ENCODE peak calls at places on chromosomes 13 and 19, in nine cellular contexts. S, D, G, F, B, P, Z, R and H are unnamed samples.

GRCh38 chr13:33111414-33112110 is 95.3 kb downstream of the KL start:
- DNase-seq in F (no peak), D (no peak), B (no peak), Z (peak), R (no peak), S (no peak), P (no peak), G (peak), H (no peak)

GRCh38 chr19:50759886-50760285 is 10.4 kb upstream of the GPR32 start:
- DNase-seq in R (no peak), B (no peak), G (no peak), F (no peak), S (peak), D (no peak), P (no peak), Z (no peak), H (no peak)

GRCh38 chr13:39602614-39603366 is at the start of gene LHFPL6:
- DNase-seq in S (peak), R (peak), B (peak), G (peak), D (peak), P (peak), F (peak), Z (no peak), H (no peak)

GRCh38 chr19:49676136-49676689 is 858 bp upstream of the PRMT1 start:
- DNase-seq in Z (peak), G (peak), B (no peak), D (no peak), P (peak), S (peak), F (peak), R (no peak), H (no peak)

GRCh38 chr13:46968450-46968849 is 71.6 kb upstream of the HTR2A start:
- DNase-seq in D (no peak), Z (no peak), S (no peak), P (no peak), R (no peak), B (no peak), F (no peak), G (no peak), H (no peak)

GRCh38 chr13:74301200-74302063 is 167.2 kb upstream of the KLF12 start:
- DNase-seq in F (no peak), S (no peak), Z (no peak), P (no peak), B (no peak), R (no peak), D (no peak), G (peak), H (no peak)

GRCh38 chr13:104525467-104525866 is 1459.2 kb upstream of the SLC10A2 start:
- DNase-seq in D (no peak), Z (no peak), P (no peak), G (no peak), R (no peak), S (no peak), F (no peak), B (no peak), H (no peak)

GRCh38 chr19:41328157-41328817 is 18.3 kb downstream of the CCDC97 start:
- DNase-seq in D (no peak), B (no peak), S (no peak), P (peak), R (no peak), Z (no peak), F (no peak), G (peak), H (no peak)

GRCh38 chr19:41334793-41335192 is 18.9 kb downstream of the TGFB1 start:
- DNase-seq in D (no peak), G (no peak), B (no peak), R (no peak), Z (no peak), F (no peak), P (no peak), S (no peak), H (no peak)

GRCh38 chr19:45250832-45251451 is at the start of gene MARK4:
- DNase-seq in P (peak), R (peak), B (peak), D (peak), F (peak), Z (no peak), S (peak), G (peak), H (peak)

GRCh38 chr13:73940098-73940497 is 194.1 kb downstream of the KLF12 start:
- DNase-seq in B (no peak), R (no peak), S (no peak), Z (no peak), F (no peak), D (no peak), G (no peak), P (no peak), H (no peak)

GRCh38 chr19:34082289-34083077 is 89.8 kb upstream of the LSM14A start:
- DNase-seq in Z (no peak), R (no peak), S (no peak), D (no peak), F (no peak), G (no peak), B (no peak), P (no peak), H (no peak)

GRCh38 chr13:31951215-31951678 is 80.3 kb upstream of the FRY start:
- DNase-seq in D (peak), G (no peak), R (peak), S (no peak), B (peak), F (peak), P (peak), Z (no peak), H (peak)

GRCh38 chr19:43078311-43078710 is 4.2 kb downstream of the PSG2 start:
- DNase-seq in Z (peak), D (no peak), G (no peak), S (no peak), R (no peak), P (no peak), B (no peak), F (peak), H (no peak)

GRCh38 chr19:54266133-54266532 is 9.1 kb upstream of the LILRB5 start:
- DNase-seq in P (peak), F (peak), R (no peak), Z (no peak), G (peak), D (peak), B (no peak), S (peak), H (peak)

GRCh38 chr13:25977671-25978070 is 74.1 kb downstream of the SHISA2 start:
- DNase-seq in D (no peak), G (no peak), Z (no peak), B (no peak), F (no peak), P (no peak), S (no peak), R (no peak), H (no peak)

GRCh38 chr19:3099347-3100145 is 5.4 kb downstream of the GNA11 start:
- DNase-seq in P (no peak), G (no peak), Z (no peak), B (no peak), D (no peak), F (no peak), R (no peak), S (no peak), H (no peak)

GRCh38 chr19:16922592-16922934 is 33.8 kb downstream of the F2RL3 start:
- DNase-seq in R (no peak), F (no peak), G (no peak), S (no peak), D (no peak), Z (no peak), P (no peak), B (no peak), H (no peak)

GRCh38 chr19:49638360-49638759 is 1.6 kb downstream of the RRAS start:
- DNase-seq in R (no peak), G (no peak), S (no peak), D (no peak), Z (no peak), P (no peak), F (peak), B (no peak), H (no peak)

GRCh38 chr13:41622545-41623429 is 165.4 kb downstream of the RGCC start:
- DNase-seq in P (no peak), B (no peak), D (no peak), F (no peak), S (no peak), G (peak), Z (peak), R (no peak), H (no peak)

GRCh38 chr13:106661236-106661635 is 93.3 kb upstream of the ARGLU1 start:
- DNase-seq in G (no peak), P (no peak), Z (no peak), B (no peak), D (no peak), R (no peak), F (no peak), S (no peak), H (no peak)

GRCh38 chr13:45473627-45474026 is 8.9 kb downstream of the COG3 start:
- DNase-seq in S (peak), G (no peak), R (no peak), Z (no peak), P (no peak), F (no peak), B (no peak), D (no peak), H (no peak)

GRCh38 chr13:36675213-36675536 is 1.4 kb downstream of the SERTM1 start:
- DNase-seq in P (no peak), B (no peak), R (no peak), G (no peak), S (no peak), F (no peak), Z (no peak), D (no peak), H (no peak)

GRCh38 chr13:23671902-23672301 is 101.7 kb downstream of the TNFRSF19 start:
- DNase-seq in B (no peak), P (no peak), R (no peak), S (no peak), Z (no peak), G (peak), D (no peak), F (no peak), H (no peak)

GRCh38 chr19:58034476-58034790 is 608 bp downstream of the ZSCAN1 start:
- DNase-seq in B (no peak), P (no peak), D (no peak), Z (no peak), S (no peak), F (no peak), G (no peak), R (no peak), H (no peak)

GRCh38 chr19:52689804-52690394 is 44.9 kb downstream of the ZNF611 start:
- DNase-seq in Z (no peak), B (peak), P (peak), D (peak), S (peak), F (no peak), R (peak), G (no peak), H (no peak)

GRCh38 chr19:8589177-8589714 is 12.0 kb upstream of the MYO1F start:
- DNase-seq in P (no peak), R (no peak), G (no peak), S (no peak), D (no peak), Z (no peak), B (no peak), F (no peak), H (no peak)

GRCh38 chr19:8585057-8585893 is 8.0 kb upstream of the MYO1F start:
- DNase-seq in F (no peak), R (no peak), Z (no peak), G (no peak), S (no peak), P (no peak), B (no peak), D (no peak), H (no peak)

GRCh38 chr19:8580710-8581281 is 3.6 kb upstream of the MYO1F start:
- DNase-seq in G (peak), F (no peak), S (peak), P (peak), D (peak), Z (no peak), B (peak), R (peak), H (peak)

DNA sequence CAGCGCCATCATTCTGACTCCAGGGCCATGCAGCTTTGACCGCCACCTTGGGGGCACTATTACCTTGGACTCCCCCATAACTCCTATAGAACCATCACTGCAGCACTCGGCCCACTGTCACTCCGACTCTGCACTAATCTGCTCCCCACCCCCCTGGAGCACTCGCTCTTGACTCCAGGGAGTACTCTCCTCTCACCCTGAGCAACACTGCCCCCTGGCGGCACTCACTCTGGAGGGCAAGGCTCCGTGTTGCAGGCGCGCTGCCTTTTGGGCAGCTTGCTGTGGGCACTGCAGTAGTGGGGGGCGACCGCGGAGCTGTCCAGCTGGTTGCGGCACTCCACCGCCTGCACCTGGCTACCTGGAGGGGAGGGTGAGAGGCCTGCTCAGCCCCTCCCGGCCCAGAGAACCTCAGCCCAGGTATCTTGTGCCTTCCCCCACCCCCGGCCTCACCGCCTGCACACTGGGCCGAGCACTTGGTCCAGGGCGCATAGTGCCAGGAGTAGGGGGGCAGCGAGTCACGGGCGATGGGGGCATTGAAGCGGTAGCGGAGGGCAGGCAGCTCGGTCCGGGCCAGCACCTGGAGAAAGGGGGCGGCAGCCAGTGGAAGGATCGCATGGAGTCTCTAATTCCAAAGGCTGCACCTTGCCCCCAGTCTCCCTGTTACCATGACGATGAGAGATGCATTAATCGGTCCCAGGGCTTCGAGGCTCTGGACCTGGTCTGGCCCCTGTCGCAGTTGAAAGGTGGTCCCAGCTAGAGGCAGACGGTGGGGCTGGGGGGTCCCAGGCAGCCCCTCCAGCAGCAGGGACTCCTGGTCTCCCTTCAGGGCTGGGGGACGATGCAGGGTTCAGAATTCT is 8.9 kb upstream of the MYO1F start:
- DNase-seq in F (no peak), R (no peak), B (no peak), P (no peak), D (peak), G (no peak), S (peak), Z (no peak), H (no peak)
- TF ChIP-seq CTCF in F (peak), R (peak), B (peak), P (peak), D (peak), G (peak), S (peak), Z (peak), H (no peak)

GRCh38 chr19:56667311-56667870 is 4.2 kb downstream of the ZNF835 start:
- DNase-seq in S (no peak), G (no peak), R (peak), P (no peak), F (no peak), Z (no peak), D (no peak), B (no peak), H (no peak)
- TF ChIP-seq CTCF in S (no peak), G (no peak), R (no peak), P (no peak), F (no peak), Z (no peak), D (no peak), B (no peak), H (no peak)

GRCh38 chr13:85093808-85094207 is 705.4 kb downstream of the SLITRK6 start:
- DNase-seq in R (no peak), F (peak), D (no peak), G (peak), S (no peak), Z (peak), P (no peak), B (no peak), H (no peak)
- TF ChIP-seq CTCF in R (no peak), F (no peak), D (no peak), G (no peak), S (no peak), Z (no peak), P (no peak), B (no peak), H (no peak)

GRCh38 chr19:47661161-47661560 is 52.1 kb upstream of the EHD2 start:
- DNase-seq in D (no peak), R (peak), F (no peak), S (no peak), B (no peak), G (no peak), Z (no peak), P (no peak), H (no peak)
- TF ChIP-seq CTCF in D (no peak), R (no peak), F (no peak), S (no peak), B (no peak), G (no peak), Z (no peak), P (no peak), H (no peak)

DNA sequence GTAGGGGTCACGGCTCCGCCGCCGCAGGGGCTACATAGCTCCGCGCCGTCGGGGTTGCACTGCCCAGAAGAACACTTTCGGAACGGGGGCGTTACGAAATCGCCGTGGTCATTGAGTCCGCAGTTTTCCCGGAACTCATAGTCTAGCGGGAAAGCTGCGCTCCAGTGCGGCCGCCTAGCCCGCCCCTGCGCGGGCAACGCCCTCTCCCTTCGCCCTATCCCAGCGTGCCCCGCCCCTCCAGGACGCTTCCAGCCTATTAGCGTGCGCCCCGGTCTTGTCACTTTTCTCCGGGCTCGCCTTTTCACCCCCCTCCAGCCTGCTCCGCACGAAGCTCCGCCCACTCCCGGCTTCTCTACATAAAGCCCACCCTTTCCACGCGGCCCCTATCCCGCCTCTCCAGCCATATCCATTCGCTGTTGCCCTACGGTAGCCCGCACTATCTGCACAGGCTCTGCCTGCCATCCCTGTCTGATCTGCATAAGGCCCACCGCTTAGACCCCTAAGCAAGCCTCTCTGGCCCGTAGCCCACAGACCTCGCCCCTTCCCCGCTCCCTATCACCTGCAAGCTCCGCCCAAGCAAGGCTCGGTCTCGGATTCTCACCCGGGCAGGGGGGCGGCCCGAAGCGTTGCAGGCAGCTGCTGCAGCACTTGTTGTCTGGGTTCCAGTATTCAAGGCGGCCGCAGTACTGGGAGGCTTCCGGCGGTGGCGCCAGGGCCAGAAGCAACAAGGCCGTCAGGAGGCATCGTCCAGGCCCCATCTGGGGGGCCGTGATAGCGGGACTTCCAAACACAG is 1.6 kb downstream of the IGFLR1 start:
- DNase-seq in F (peak), G (peak), Z (peak), P (peak), B (peak), D (peak), R (peak), S (peak), H (peak)
- TF ChIP-seq CTCF in F (no peak), G (peak), Z (peak), P (peak), B (peak), D (no peak), R (no peak), S (peak), H (peak)

GRCh38 chr13:27712421-27712820 is 79.9 kb upstream of the GSX1 start:
- DNase-seq in S (no peak), P (peak), D (peak), G (no peak), R (no peak), Z (no peak), F (no peak), B (no peak), H (no peak)
- TF ChIP-seq CTCF in S (no peak), P (peak), D (no peak), G (no peak), R (peak), Z (peak), F (peak), B (peak), H (peak)

GRCh38 chr13:100646030-100646673 is 28.4 kb downstream of the TMTC4 start:
- DNase-seq in G (peak), F (peak), P (no peak), B (no peak), R (no peak), Z (no peak), S (peak), D (peak), H (no peak)
- TF ChIP-seq CTCF in G (peak), F (peak), P (no peak), B (peak), R (no peak), Z (peak), S (peak), D (no peak), H (no peak)